ENCODE peak calls at places on chromosomes 1 and 21, in nine cellular contexts. Q, X, N, Z, P, A, R, E and C are unnamed samples.

GRCh38 chr1:37567023-37567422 is 10.3 kb downstream of the DNALI1 start:
- DNase-seq in E (no peak), R (peak), Q (no peak), A (no peak), X (no peak), P (no peak), Z (no peak), N (no peak), C (no peak)

GRCh38 chr1:40344597-40344996 is 27.5 kb upstream of the COL9A2 start:
- DNase-seq in Z (peak), Q (peak), E (no peak), P (no peak), X (no peak), N (no peak), A (no peak), R (peak), C (peak)

GRCh38 chr1:44707112-44707881 is 23.7 kb downstream of the RNU5D-1 start:
- DNase-seq in A (no peak), P (no peak), E (no peak), Z (no peak), X (no peak), Q (no peak), N (no peak), R (peak), C (no peak)

GRCh38 chr1:170776147-170776734 is 112.3 kb downstream of the PRRX1 start:
- DNase-seq in R (peak), P (no peak), Q (no peak), N (no peak), E (no peak), Z (no peak), X (no peak), A (no peak), C (no peak)

GRCh38 chr21:41752231-41752681 is 14.6 kb downstream of the RIPK4 start:
- DNase-seq in R (peak), E (no peak), N (no peak), Z (no peak), X (no peak), A (no peak), P (no peak), Q (no peak), C (no peak)

GRCh38 chr21:41283211-41283818 is 33.3 kb upstream of the FAM3B start:
- DNase-seq in X (peak), P (peak), E (peak), N (no peak), Q (peak), A (peak), Z (peak), R (peak), C (peak)

GRCh38 chr1:22471078-22471477 is 19.4 kb downstream of the ZBTB40 start:
- DNase-seq in P (no peak), E (no peak), A (no peak), Q (peak), X (no peak), N (no peak), R (peak), Z (no peak), C (no peak)

GRCh38 chr1:7956218-7957032 is 5.1 kb upstream of the PARK7 start:
- DNase-seq in A (no peak), E (no peak), N (no peak), R (peak), Z (no peak), X (no peak), P (no peak), Q (no peak), C (no peak)

GRCh38 chr1:155044812-155045690 is 6.1 kb upstream of the ADAM15 start:
- DNase-seq in N (peak), A (no peak), X (peak), Z (peak), P (peak), Q (peak), E (peak), R (peak), C (peak)

GRCh38 chr1:226475112-226475511 is 67.2 kb upstream of the PARP1 start:
- DNase-seq in Z (no peak), P (no peak), R (no peak), E (no peak), X (no peak), A (no peak), Q (no peak), N (no peak), C (no peak)

GRCh38 chr1:31551206-31551605 is 25.1 kb upstream of the TINAGL1 start:
- DNase-seq in E (no peak), P (no peak), X (no peak), R (no peak), Q (no peak), N (no peak), A (no peak), Z (no peak), C (no peak)

GRCh38 chr21:26199471-26199870 is 28.9 kb upstream of the APP start:
- DNase-seq in R (peak), Q (no peak), Z (no peak), E (no peak), X (no peak), A (no peak), N (no peak), P (no peak), C (no peak)

GRCh38 chr1:226940806-226941067 is 643 bp downstream of the COQ8A start:
- DNase-seq in N (no peak), R (no peak), A (no peak), P (no peak), X (no peak), Q (no peak), E (no peak), Z (no peak), C (no peak)

GRCh38 chr1:117582341-117582902 is 23.4 kb upstream of the TENT5C start:
- DNase-seq in E (no peak), N (no peak), Z (no peak), Q (no peak), A (no peak), P (no peak), R (no peak), X (no peak), C (no peak)

GRCh38 chr1:116350097-116350645 is 22.9 kb upstream of the ATP1A1 start:
- DNase-seq in Z (no peak), R (no peak), X (no peak), Q (no peak), A (no peak), P (no peak), N (no peak), E (no peak), C (no peak)

GRCh38 chr21:45992311-45993209 is 11.0 kb downstream of the COL6A1 start:
- DNase-seq in R (peak), Q (peak), A (no peak), X (no peak), P (no peak), Z (no peak), E (no peak), N (peak), C (no peak)

GRCh38 chr1:57489342-57490036 is 65.6 kb upstream of the DAB1 start:
- DNase-seq in A (no peak), X (no peak), Z (no peak), E (no peak), N (no peak), Q (no peak), P (no peak), R (peak), C (no peak)

GRCh38 chr1:60126733-60127132 is 53.2 kb upstream of the C1orf87 start:
- DNase-seq in P (no peak), N (no peak), A (no peak), E (no peak), R (peak), X (no peak), Z (no peak), Q (no peak), C (no peak)

GRCh38 chr21:46667191-46667734 is 31.8 kb downstream of the PRMT2 start:
- DNase-seq in E (peak), Q (no peak), N (peak), A (no peak), R (peak), Z (no peak), X (peak), P (no peak), C (no peak)

GRCh38 chr1:24874611-24875225 is 55.4 kb downstream of the RUNX3 start:
- DNase-seq in Q (no peak), P (no peak), E (peak), X (no peak), A (no peak), N (no peak), R (no peak), Z (no peak), C (no peak)

GRCh38 chr1:22920026-22920733 is 52.5 kb downstream of the LACTBL1 start:
- DNase-seq in P (no peak), Q (no peak), R (no peak), Z (no peak), N (no peak), A (no peak), X (no peak), E (no peak), C (no peak)

GRCh38 chr1:12447849-12448312 is 170.1 kb downstream of the DHRS3 start:
- DNase-seq in R (peak), N (no peak), Q (no peak), P (no peak), Z (no peak), X (no peak), E (no peak), A (no peak), C (no peak)

GRCh38 chr21:28240586-28240985 is 752.1 kb downstream of the LTN1 start:
- DNase-seq in N (no peak), P (no peak), R (no peak), X (no peak), Z (no peak), E (no peak), Q (no peak), A (no peak), C (no peak)

GRCh38 chr1:183956559-183957188 is 80.9 kb downstream of the COLGALT2 start:
- DNase-seq in E (no peak), Q (no peak), Z (peak), P (no peak), R (peak), A (peak), N (no peak), X (no peak), C (no peak)

GRCh38 chr1:186404454-186405051 is 28.9 kb downstream of the ODR4 start:
- DNase-seq in X (peak), E (no peak), N (no peak), Z (peak), A (no peak), P (no peak), Q (no peak), R (peak), C (no peak)

GRCh38 chr1:8464987-8465386 is 147.1 kb downstream of the SLC45A1 start:
- DNase-seq in R (peak), A (no peak), N (no peak), Z (no peak), E (no peak), Q (no peak), P (no peak), X (no peak), C (no peak)

GRCh38 chr1:110876748-110877341 is 3.9 kb downstream of the CD53 start:
- DNase-seq in Z (no peak), X (no peak), Q (no peak), P (no peak), E (no peak), A (no peak), N (no peak), R (no peak), C (no peak)

GRCh38 chr1:9872430-9873165 is 37.5 kb downstream of the CTNNBIP1 start:
- DNase-seq in X (no peak), P (no peak), Q (no peak), R (peak), E (no peak), Z (no peak), N (no peak), A (no peak), C (no peak)

GRCh38 chr1:228163776-228164534 is 1.6 kb upstream of the IBA57 start:
- DNase-seq in E (no peak), X (no peak), Z (no peak), A (no peak), R (no peak), P (no peak), Q (peak), N (no peak), C (no peak)

GRCh38 chr1:8155528-8156186 is 129.5 kb upstream of the ERRFI1 start:
- DNase-seq in Q (no peak), R (peak), X (no peak), N (no peak), E (peak), Z (no peak), A (no peak), P (no peak), C (peak)

GRCh38 chr1:201264072-201264471 is 19.2 kb upstream of the PKP1 start:
- DNase-seq in P (no peak), Q (no peak), R (no peak), X (no peak), E (no peak), A (no peak), N (no peak), Z (no peak), C (peak)

GRCh38 chr1:200038645-200038986 is 11.1 kb downstream of the NR5A2 start:
- DNase-seq in P (no peak), Z (no peak), A (no peak), X (no peak), E (no peak), R (no peak), Q (peak), N (peak), C (no peak)

GRCh38 chr1:58869638-58870297 is 85.9 kb upstream of the JUN start:
- DNase-seq in A (no peak), N (no peak), E (no peak), X (no peak), P (no peak), Z (no peak), Q (no peak), R (no peak), C (no peak)

GRCh38 chr1:80656011-80656627 is 1144.6 kb upstream of the ADGRL2 start:
- DNase-seq in R (peak), Z (no peak), Q (no peak), N (no peak), X (no peak), A (no peak), P (no peak), E (no peak), C (no peak)